ENCODE peak calls at places on chromosomes 16 and 17, in ten cellular contexts. X is right lobe of liver; A is upper lobe of right lung; S is tibial artery; H is SJCRH30; C is A549; M is kidney; Y is brain microvascular endothelial cell; N is effector memory CD4-positive, alpha-beta T cell; J is CD4-positive, alpha-beta memory T cell. P is an unnamed sample.

GRCh38 chr17:30210901-30211300 is 24.6 kb downstream of the SLC6A4 start:
- DNase-seq in H (no peak), S (no peak), C (no peak), A (no peak), X (no peak), N (no peak), J (no peak), Y (no peak), M (no peak), P (no peak)

GRCh38 chr17:35734396-35734795 is 3.0 kb downstream of the RASL10B start:
- DNase-seq in C (no peak), X (peak; percentile 23), H (no peak), Y (no peak), A (no peak), J (no peak), M (no peak), N (no peak), S (no peak), P (no peak)

GRCh38 chr17:47999612-48000011 is 28.7 kb downstream of the CDK5RAP3 start:
- DNase-seq in Y (no peak), M (no peak), H (no peak), J (no peak), C (peak; percentile 36), N (no peak), S (no peak), X (no peak), A (no peak), P (peak; percentile 76)

GRCh38 chr16:85528528-85529387 is 84.4 kb upstream of the GSE1 start:
- DNase-seq in M (peak; percentile 62), Y (no peak), N (no peak), X (no peak), H (no peak), C (peak; percentile 60), A (no peak), S (no peak), J (no peak), P (no peak)

GRCh38 chr17:75271955-75272847 is 1.2 kb upstream of the MIF4GD start:
- DNase-seq in A (no peak), M (no peak), J (no peak), X (no peak), H (no peak), N (no peak), Y (no peak), S (no peak), C (no peak), P (no peak)

GRCh38 chr17:77508047-77508715 is 367.4 kb downstream of the SEC14L1 start:
- DNase-seq in A (peak; percentile 22), H (no peak), Y (no peak), X (peak; percentile 30), C (no peak), N (no peak), J (no peak), S (peak; percentile 19), M (no peak), P (no peak)

GRCh38 chr16:71353736-71354135 is 4.8 kb upstream of the CALB2 start:
- DNase-seq in C (no peak), Y (no peak), X (no peak), N (no peak), S (no peak), M (no peak), A (no peak), H (no peak), J (no peak), P (no peak)

GRCh38 chr17:4899341-4900230 is at the start of gene C17orf107:
- DNase-seq in Y (peak; percentile 58), M (peak; percentile 94), C (no peak), S (peak; percentile 88), J (peak; percentile 98), N (peak; percentile 90), A (peak; percentile 95), X (peak; percentile 90), H (no peak), P (no peak)

GRCh38 chr17:27315322-27315721 is 21.4 kb downstream of the WSB1 start:
- DNase-seq in S (peak; percentile 96), A (peak; percentile 77), Y (peak; percentile 94), C (no peak), X (no peak), M (peak; percentile 95), J (no peak), H (no peak), N (no peak), P (no peak)

GRCh38 chr16:66269631-66270332 is 96.7 kb upstream of the CDH5 start:
- DNase-seq in S (no peak), Y (no peak), N (no peak), X (peak; percentile 21), J (no peak), C (no peak), A (no peak), M (no peak), H (peak; percentile 65), P (no peak)
- H3K27ac ChIP-seq in S (peak overlapping the region; percentile 24), Y (peak overlapping the region; percentile 9), N (no peak overlapping the region), X (no peak overlapping the region), J (no peak overlapping the region), C (peak overlapping the region; percentile 69), A (peak overlapping the region; percentile 65), M (peak overlapping the region; percentile 65), H (peak overlapping the region; percentile 70), P (no peak overlapping the region)

GRCh38 chr17:1047177-1047885 is 50.4 kb downstream of the TIMM22 start:
- DNase-seq in M (peak; percentile 64), J (no peak), S (peak; percentile 95), H (no peak), X (no peak), A (peak; percentile 68), N (no peak), Y (no peak), C (no peak), P (no peak)
- H3K27ac ChIP-seq in M (peak overlapping the region; percentile 44), J (no peak overlapping the region), S (peak overlapping the region; percentile 97), H (no peak overlapping the region), X (no peak overlapping the region), A (peak overlapping the region; percentile 72), N (no peak overlapping the region), Y (no peak overlapping the region), C (no peak overlapping the region), P (no peak overlapping the region)

GRCh38 chr16:630815-631405 is at the start of gene WFIKKN1:
- DNase-seq in H (no peak), A (peak; percentile 87), S (no peak), Y (no peak), N (no peak), J (no peak), X (peak; percentile 72), M (peak; percentile 83), C (no peak), P (no peak)

GRCh38 chr16:631808-632358 is 1.1 kb downstream of the WFIKKN1 start:
- DNase-seq in H (no peak), M (no peak), Y (no peak), A (no peak), C (no peak), X (no peak), N (no peak), J (no peak), S (no peak), P (no peak)

GRCh38 chr16:629289-630023 is 1.3 kb upstream of the WFIKKN1 start:
- DNase-seq in X (peak; percentile 90), C (no peak), A (peak; percentile 65), Y (no peak), S (no peak), N (no peak), J (peak; percentile 14), M (peak; percentile 87), H (peak; percentile 57), P (no peak)

GRCh38 chr16:628321-629061 is 2.3 kb upstream of the WFIKKN1 start:
- DNase-seq in S (no peak), A (no peak), H (no peak), N (no peak), M (peak; percentile 78), C (no peak), Y (no peak), J (peak; percentile 15), X (peak; percentile 52), P (no peak)

GRCh38 chr16:630024-630814 is 566 bp upstream of the WFIKKN1 start:
- DNase-seq in J (no peak), N (no peak), H (no peak), A (peak; percentile 66), Y (no peak), M (no peak), S (no peak), C (no peak), X (peak; percentile 50), P (no peak)
- H3K27ac ChIP-seq in J (no peak overlapping the region), N (no peak overlapping the region), H (no peak overlapping the region), A (peak overlapping the region; percentile 65), Y (no peak overlapping the region), M (no peak overlapping the region), S (no peak overlapping the region), C (peak overlapping the region; percentile 30), X (peak overlapping the region; percentile 70), P (no peak overlapping the region)

GRCh38 chr16:54055191-54055590 is 231.4 kb downstream of the IRX3 start:
- DNase-seq in N (no peak), M (no peak), Y (no peak), H (no peak), A (no peak), J (no peak), S (no peak), X (no peak), C (no peak), P (no peak)

GRCh38 chr16:54051821-54052220 is 234.8 kb downstream of the IRX3 start:
- DNase-seq in H (no peak), A (no peak), M (no peak), J (no peak), X (no peak), Y (no peak), N (no peak), S (no peak), C (no peak), P (no peak)

GRCh38 chr16:54054237-54054780 is 232.3 kb downstream of the IRX3 start:
- DNase-seq in M (no peak), N (no peak), A (no peak), Y (no peak), J (no peak), H (no peak), X (no peak), C (no peak), S (no peak), P (no peak)

GRCh38 chr16:54050281-54051210 is 236.0 kb downstream of the IRX3 start:
- DNase-seq in S (no peak), M (no peak), A (no peak), J (no peak), Y (no peak), X (no peak), H (peak; percentile 5), N (no peak), C (no peak), P (no peak)

GRCh38 chr16:54052271-54052670 is 234.3 kb downstream of the IRX3 start:
- DNase-seq in H (no peak), X (no peak), S (no peak), M (no peak), C (no peak), J (no peak), N (no peak), A (no peak), Y (no peak), P (no peak)
- H3K27ac ChIP-seq in H (no peak overlapping the region), X (no peak overlapping the region), S (no peak overlapping the region), M (no peak overlapping the region), C (no peak overlapping the region), J (no peak overlapping the region), N (no peak overlapping the region), A (no peak overlapping the region), Y (no peak overlapping the region), P (no peak overlapping the region)

P was measured in epithelial cell of prostate.